ENCODE peak calls at places on chromosome 14, in seven cellular contexts. One of them, this sample, is unnamed. For H3K4me1, the result is how much of the 10 kb centered on the place peaks cover.

GRCh38 chr14:34985740-34986139 is 2.9 kb downstream of the SRP54 start:
- DNase-seq in stomach: no peak
- DNase-seq in transverse colon: no peak
- DNase-seq in A549: no peak
- DNase-seq in HepG2: no peak
- DNase-seq in suprapubic skin: no peak
- DNase-seq in ovary: no peak
- DNase-seq in this sample: no peak

GRCh38 chr14:24456980-24457379 is 14.4 kb upstream of the SDR39U1 start:
- DNase-seq in HepG2: no peak
- DNase-seq in transverse colon: no peak
- DNase-seq in A549: no peak
- DNase-seq in suprapubic skin: no peak
- DNase-seq in ovary: no peak
- DNase-seq in stomach: no peak
- DNase-seq in this sample: no peak

GRCh38 chr14:102314242-102315011 is 5.1 kb upstream of the ZNF839 start:
- DNase-seq in suprapubic skin: peak
- DNase-seq in stomach: peak
- DNase-seq in ovary: peak
- DNase-seq in HepG2: peak
- DNase-seq in A549: peak
- DNase-seq in transverse colon: peak
- DNase-seq in this sample: peak

GRCh38 chr14:39339003-39339402 is 93.2 kb downstream of the FBXO33 start:
- DNase-seq in HepG2: peak
- DNase-seq in stomach: peak
- DNase-seq in transverse colon: no peak
- DNase-seq in suprapubic skin: no peak
- DNase-seq in ovary: no peak
- DNase-seq in A549: no peak
- DNase-seq in this sample: no peak

GRCh38 chr14:56359245-56359644 is 220.4 kb upstream of the TMEM260 start:
- DNase-seq in transverse colon: no peak
- DNase-seq in HepG2: no peak
- DNase-seq in A549: no peak
- DNase-seq in suprapubic skin: no peak
- DNase-seq in ovary: no peak
- DNase-seq in stomach: no peak
- DNase-seq in this sample: no peak

GRCh38 chr14:32104803-32105202 is 27.7 kb downstream of the ARHGAP5 start:
- DNase-seq in stomach: no peak
- DNase-seq in suprapubic skin: no peak
- DNase-seq in ovary: no peak
- DNase-seq in transverse colon: no peak
- DNase-seq in HepG2: no peak
- DNase-seq in A549: no peak
- DNase-seq in this sample: no peak

GRCh38 chr14:49857427-49858003 is 4.9 kb upstream of the NEMF start:
- DNase-seq in ovary: no peak
- DNase-seq in A549: no peak
- DNase-seq in transverse colon: no peak
- DNase-seq in stomach: no peak
- DNase-seq in suprapubic skin: no peak
- DNase-seq in HepG2: no peak
- DNase-seq in this sample: no peak

GRCh38 chr14:23573384-23573783 is 5.2 kb downstream of the JPH4 start:
- DNase-seq in HepG2: no peak
- DNase-seq in stomach: peak
- DNase-seq in ovary: no peak
- DNase-seq in A549: no peak
- DNase-seq in suprapubic skin: peak
- DNase-seq in transverse colon: no peak
- DNase-seq in this sample: peak

GRCh38 chr14:64279719-64280668 is 14.2 kb downstream of the ESR2 start:
- DNase-seq in A549: no peak
- DNase-seq in HepG2: no peak
- DNase-seq in stomach: peak
- DNase-seq in suprapubic skin: no peak
- DNase-seq in ovary: no peak
- DNase-seq in transverse colon: no peak
- DNase-seq in this sample: no peak

GRCh38 chr14:100334904-100335303 is 11.8 kb downstream of the SLC25A47 start:
- DNase-seq in ovary: no peak
- DNase-seq in suprapubic skin: peak
- DNase-seq in stomach: no peak
- DNase-seq in transverse colon: no peak
- DNase-seq in HepG2: no peak
- DNase-seq in A549: no peak
- DNase-seq in this sample: peak

GRCh38 chr14:88289214-88289613 is 33.9 kb downstream of the KCNK10 start:
- DNase-seq in stomach: no peak
- DNase-seq in suprapubic skin: no peak
- DNase-seq in A549: no peak
- DNase-seq in ovary: no peak
- DNase-seq in transverse colon: no peak
- DNase-seq in HepG2: no peak
- DNase-seq in this sample: no peak

GRCh38 chr14:55191881-55192616 is 664 bp upstream of the DLGAP5 start:
- DNase-seq in transverse colon: no peak
- DNase-seq in stomach: no peak
- DNase-seq in suprapubic skin: no peak
- DNase-seq in HepG2: no peak
- DNase-seq in ovary: no peak
- DNase-seq in A549: no peak
- DNase-seq in this sample: no peak

GRCh38 chr14:97517566-97518234 is 720.5 kb downstream of the VRK1 start:
- DNase-seq in suprapubic skin: no peak
- DNase-seq in A549: no peak
- DNase-seq in stomach: no peak
- DNase-seq in HepG2: no peak
- DNase-seq in transverse colon: no peak
- DNase-seq in ovary: no peak
- DNase-seq in this sample: no peak

GRCh38 chr14:33738481-33738880 is 212.4 kb downstream of the EGLN3 start:
- DNase-seq in HepG2: no peak
- DNase-seq in stomach: no peak
- DNase-seq in ovary: no peak
- DNase-seq in suprapubic skin: no peak
- DNase-seq in transverse colon: no peak
- DNase-seq in A549: no peak
- DNase-seq in this sample: no peak

GRCh38 chr14:24818054-24818822 is 184.2 kb upstream of the GZMB start:
- DNase-seq in transverse colon: peak
- DNase-seq in A549: no peak
- DNase-seq in ovary: no peak
- DNase-seq in suprapubic skin: no peak
- DNase-seq in HepG2: peak
- DNase-seq in stomach: no peak
- DNase-seq in this sample: no peak

GRCh38 chr14:49206832-49207231 is 379.3 kb downstream of the RPS29 start:
- DNase-seq in A549: no peak
- DNase-seq in ovary: peak
- DNase-seq in suprapubic skin: no peak
- DNase-seq in stomach: no peak
- DNase-seq in transverse colon: no peak
- DNase-seq in HepG2: no peak
- DNase-seq in this sample: no peak

GRCh38 chr14:74846968-74847549 is 28.9 kb downstream of the PROX2 start:
- DNase-seq in transverse colon: no peak
- DNase-seq in suprapubic skin: no peak
- DNase-seq in HepG2: no peak
- DNase-seq in stomach: no peak
- DNase-seq in A549: no peak
- DNase-seq in ovary: no peak
- DNase-seq in this sample: no peak

GRCh38 chr14:74841230-74842207 is 34.4 kb downstream of the PROX2 start:
- DNase-seq in suprapubic skin: no peak
- DNase-seq in ovary: no peak
- DNase-seq in transverse colon: no peak
- DNase-seq in stomach: no peak
- DNase-seq in A549: no peak
- DNase-seq in HepG2: no peak
- DNase-seq in this sample: no peak

GRCh38 chr14:74843653-74844052 is 32.3 kb downstream of the PROX2 start:
- DNase-seq in suprapubic skin: no peak
- DNase-seq in A549: no peak
- DNase-seq in stomach: no peak
- DNase-seq in HepG2: no peak
- DNase-seq in ovary: no peak
- DNase-seq in transverse colon: no peak
- DNase-seq in this sample: no peak

GRCh38 chr14:74848768-74849167 is 27.2 kb downstream of the PROX2 start:
- DNase-seq in transverse colon: no peak
- DNase-seq in A549: no peak
- DNase-seq in stomach: no peak
- DNase-seq in suprapubic skin: no peak
- DNase-seq in HepG2: no peak
- DNase-seq in ovary: no peak
- DNase-seq in this sample: no peak

DNA sequence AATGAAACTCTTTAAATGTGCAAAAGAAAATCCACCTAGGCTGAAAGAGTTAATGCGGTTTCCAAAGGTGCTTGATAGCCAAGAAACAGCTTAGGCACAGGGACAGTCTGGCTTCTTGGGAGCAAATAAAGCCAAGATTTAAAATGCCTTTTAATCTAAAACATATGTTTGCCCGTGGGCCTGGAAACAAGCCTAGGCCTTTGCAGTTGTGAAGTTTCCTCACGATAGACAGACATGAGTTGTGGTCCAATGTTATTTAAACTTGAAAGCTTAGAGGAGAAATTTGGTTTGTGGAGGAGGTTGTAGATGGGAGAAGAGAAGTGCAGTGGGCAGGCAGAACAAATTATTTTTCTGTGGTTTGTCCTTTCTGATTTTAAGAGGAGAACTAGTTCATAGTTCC is 29.8 kb downstream of the PROX2 start:
- DNase-seq in A549: no peak
- DNase-seq in transverse colon: no peak
- DNase-seq in HepG2: no peak
- DNase-seq in ovary: no peak
- DNase-seq in suprapubic skin: no peak
- DNase-seq in stomach: no peak
- DNase-seq in this sample: no peak
- TF ChIP-seq EP300 in A549: no peak
- TF ChIP-seq EP300 in transverse colon: no peak
- TF ChIP-seq EP300 in HepG2: no peak
- TF ChIP-seq EP300 in ovary: no peak
- TF ChIP-seq EP300 in suprapubic skin: no peak
- TF ChIP-seq EP300 in stomach: no peak
- TF ChIP-seq EP300 in this sample: no peak

GRCh38 chr14:30333934-30334333 is 225.0 kb upstream of the G2E3 start:
- DNase-seq in stomach: no peak
- DNase-seq in transverse colon: no peak
- DNase-seq in HepG2: no peak
- DNase-seq in suprapubic skin: no peak
- DNase-seq in A549: no peak
- DNase-seq in ovary: no peak
- DNase-seq in this sample: no peak

GRCh38 chr14:30332374-30332773 is 226.6 kb upstream of the G2E3 start:
- DNase-seq in suprapubic skin: no peak
- DNase-seq in stomach: no peak
- DNase-seq in transverse colon: no peak
- DNase-seq in A549: no peak
- DNase-seq in ovary: no peak
- DNase-seq in HepG2: no peak
- DNase-seq in this sample: no peak

GRCh38 chr14:30331030-30331429 is 227.9 kb upstream of the G2E3 start:
- DNase-seq in transverse colon: no peak
- DNase-seq in HepG2: no peak
- DNase-seq in ovary: no peak
- DNase-seq in suprapubic skin: no peak
- DNase-seq in stomach: no peak
- DNase-seq in A549: no peak
- DNase-seq in this sample: no peak

DNA sequence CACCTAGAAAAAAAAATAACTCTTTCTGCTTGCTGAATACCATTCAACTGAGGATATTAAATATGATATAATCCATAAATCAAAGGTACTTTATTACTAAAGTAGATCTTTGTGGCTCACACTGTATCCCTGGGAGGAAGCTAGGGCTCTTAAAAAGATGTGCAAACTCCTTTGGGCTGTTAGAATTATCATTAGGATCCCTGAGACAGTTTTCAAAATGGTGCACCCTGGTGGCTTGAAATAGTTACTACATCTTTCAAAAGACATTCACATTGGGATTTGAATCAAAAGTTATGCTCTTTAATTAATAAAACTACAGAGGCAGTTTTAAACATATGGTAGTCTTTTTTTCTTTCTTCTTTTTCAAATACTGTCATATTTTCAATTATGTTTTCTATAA is 228.5 kb upstream of the G2E3 start:
- DNase-seq in suprapubic skin: no peak
- DNase-seq in transverse colon: no peak
- DNase-seq in stomach: no peak
- DNase-seq in HepG2: no peak
- DNase-seq in A549: no peak
- DNase-seq in ovary: no peak
- DNase-seq in this sample: no peak
- TF ChIP-seq CTCF in suprapubic skin: no peak
- TF ChIP-seq CTCF in transverse colon: no peak
- TF ChIP-seq CTCF in stomach: no peak
- TF ChIP-seq CTCF in HepG2: peak
- TF ChIP-seq CTCF in A549: no peak
- TF ChIP-seq CTCF in ovary: no peak
- TF ChIP-seq CTCF in this sample: no peak

DNA sequence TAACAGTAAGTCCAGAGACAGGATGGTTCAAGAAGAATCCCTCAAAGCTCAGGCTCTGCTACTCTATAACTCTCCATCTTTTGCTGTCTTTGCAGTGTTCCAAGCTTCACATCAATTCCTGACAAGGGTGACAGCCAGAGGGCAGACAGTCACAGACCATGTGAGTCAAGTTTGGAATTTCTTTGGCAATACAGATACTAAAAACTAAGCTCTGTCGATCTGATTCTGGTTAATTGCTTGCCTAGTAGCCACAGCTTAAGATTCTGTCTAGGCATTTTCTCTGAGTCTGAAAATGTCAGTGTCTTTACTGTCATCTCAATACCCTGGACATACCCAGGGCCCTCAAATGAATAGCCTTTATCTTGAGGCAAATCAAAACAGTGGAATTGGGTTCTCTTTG is 153.7 kb downstream of the CEP128 start:
- DNase-seq in suprapubic skin: no peak
- DNase-seq in A549: no peak
- DNase-seq in stomach: no peak
- DNase-seq in ovary: no peak
- DNase-seq in HepG2: no peak
- DNase-seq in transverse colon: no peak
- DNase-seq in this sample: no peak
- H3K4me1 ChIP-seq in suprapubic skin: under half
- H3K4me1 ChIP-seq in A549: under half
- H3K4me1 ChIP-seq in stomach: under half
- H3K4me1 ChIP-seq in ovary: under half
- H3K4me1 ChIP-seq in HepG2: under half
- H3K4me1 ChIP-seq in transverse colon: under half
- H3K4me1 ChIP-seq in this sample: under half

DNA sequence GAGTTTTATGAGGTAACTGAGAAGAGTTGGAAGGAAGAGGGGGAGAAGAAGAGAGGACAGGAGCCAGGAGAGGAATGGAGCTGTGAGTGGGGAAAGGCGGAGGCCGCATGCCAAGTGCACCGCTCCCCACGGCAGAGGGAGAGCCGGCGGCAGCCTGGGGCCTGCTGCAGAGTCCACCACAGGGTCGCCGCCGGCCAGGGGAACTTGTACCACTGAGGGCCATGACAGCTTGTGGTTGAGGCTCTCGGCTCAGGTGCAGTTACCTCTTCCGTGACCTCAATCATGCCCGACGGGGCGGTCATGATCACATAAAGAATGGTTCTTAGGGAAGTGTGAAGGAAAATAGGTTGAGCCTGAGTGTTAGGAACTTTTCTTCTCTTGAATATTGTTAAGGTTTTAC is 325.0 kb downstream of the SNAPC1 start:
- DNase-seq in ovary: no peak
- DNase-seq in suprapubic skin: no peak
- DNase-seq in transverse colon: no peak
- DNase-seq in HepG2: no peak
- DNase-seq in A549: no peak
- DNase-seq in stomach: no peak
- DNase-seq in this sample: no peak
- TF ChIP-seq EP300 in ovary: no peak
- TF ChIP-seq EP300 in suprapubic skin: no peak
- TF ChIP-seq EP300 in transverse colon: no peak
- TF ChIP-seq EP300 in HepG2: no peak
- TF ChIP-seq EP300 in A549: no peak
- TF ChIP-seq EP300 in stomach: no peak
- TF ChIP-seq EP300 in this sample: no peak